ENCODE peak calls at places on chromosomes 13 and 19, in ten cellular contexts. One of them, this sample, is unnamed.

GRCh38 chr13:35771898-35772297 is 295.4 kb upstream of the MAB21L1 start:
- DNase-seq in HT1080: peak
- DNase-seq in neuronal stem cell: no peak
- DNase-seq in HS-27A: peak
- DNase-seq in iPS-NIHi11: peak
- DNase-seq in T follicular helper cell: no peak
- DNase-seq in anterior cingulate cortex: no peak
- DNase-seq in progenitor cell of endocrine pancreas: no peak
- DNase-seq in stimulated activated CD8-positive, alpha-beta memory T cell treated with anti-CD3 and anti-CD28 coated beads, Interleukin-15, amount 100 ng/mL, for 1 hour: no peak
- DNase-seq in activated CD4-positive, alpha-beta T cell treated with anti-CD3 and anti-CD28 coated beads, Interleukin-2, amount 50 U/mL, for 24 hours: no peak
- DNase-seq in this sample: no peak

GRCh38 chr13:75769141-75769905 is 133.2 kb downstream of the LMO7 start:
- DNase-seq in iPS-NIHi11: no peak
- DNase-seq in HT1080: no peak
- DNase-seq in neuronal stem cell: no peak
- DNase-seq in T follicular helper cell: no peak
- DNase-seq in stimulated activated CD8-positive, alpha-beta memory T cell treated with anti-CD3 and anti-CD28 coated beads, Interleukin-15, amount 100 ng/mL, for 1 hour: no peak
- DNase-seq in HS-27A: no peak
- DNase-seq in anterior cingulate cortex: no peak
- DNase-seq in progenitor cell of endocrine pancreas: no peak
- DNase-seq in activated CD4-positive, alpha-beta T cell treated with anti-CD3 and anti-CD28 coated beads, Interleukin-2, amount 50 U/mL, for 24 hours: no peak
- DNase-seq in this sample: no peak

GRCh38 chr19:46931197-46931596 is 70.4 kb downstream of the ARHGAP35 start:
- DNase-seq in anterior cingulate cortex: peak
- DNase-seq in T follicular helper cell: no peak
- DNase-seq in progenitor cell of endocrine pancreas: no peak
- DNase-seq in activated CD4-positive, alpha-beta T cell treated with anti-CD3 and anti-CD28 coated beads, Interleukin-2, amount 50 U/mL, for 24 hours: no peak
- DNase-seq in iPS-NIHi11: no peak
- DNase-seq in neuronal stem cell: no peak
- DNase-seq in HS-27A: no peak
- DNase-seq in stimulated activated CD8-positive, alpha-beta memory T cell treated with anti-CD3 and anti-CD28 coated beads, Interleukin-15, amount 100 ng/mL, for 1 hour: no peak
- DNase-seq in HT1080: no peak
- DNase-seq in this sample: no peak

GRCh38 chr13:111893607-111894443 is 173.1 kb upstream of the SOX1 start:
- DNase-seq in iPS-NIHi11: no peak
- DNase-seq in activated CD4-positive, alpha-beta T cell treated with anti-CD3 and anti-CD28 coated beads, Interleukin-2, amount 50 U/mL, for 24 hours: no peak
- DNase-seq in progenitor cell of endocrine pancreas: peak
- DNase-seq in stimulated activated CD8-positive, alpha-beta memory T cell treated with anti-CD3 and anti-CD28 coated beads, Interleukin-15, amount 100 ng/mL, for 1 hour: no peak
- DNase-seq in neuronal stem cell: peak
- DNase-seq in T follicular helper cell: no peak
- DNase-seq in anterior cingulate cortex: no peak
- DNase-seq in HT1080: no peak
- DNase-seq in HS-27A: no peak
- DNase-seq in this sample: no peak

GRCh38 chr19:1672038-1672768 is 19.8 kb upstream of the TCF3 start:
- DNase-seq in neuronal stem cell: no peak
- DNase-seq in T follicular helper cell: peak
- DNase-seq in iPS-NIHi11: peak
- DNase-seq in HT1080: no peak
- DNase-seq in stimulated activated CD8-positive, alpha-beta memory T cell treated with anti-CD3 and anti-CD28 coated beads, Interleukin-15, amount 100 ng/mL, for 1 hour: no peak
- DNase-seq in HS-27A: no peak
- DNase-seq in progenitor cell of endocrine pancreas: no peak
- DNase-seq in anterior cingulate cortex: no peak
- DNase-seq in activated CD4-positive, alpha-beta T cell treated with anti-CD3 and anti-CD28 coated beads, Interleukin-2, amount 50 U/mL, for 24 hours: peak
- DNase-seq in this sample: no peak

GRCh38 chr19:39409886-39410619 is 2.4 kb upstream of the PLEKHG2 start:
- DNase-seq in anterior cingulate cortex: no peak
- DNase-seq in T follicular helper cell: peak
- DNase-seq in activated CD4-positive, alpha-beta T cell treated with anti-CD3 and anti-CD28 coated beads, Interleukin-2, amount 50 U/mL, for 24 hours: no peak
- DNase-seq in neuronal stem cell: no peak
- DNase-seq in iPS-NIHi11: no peak
- DNase-seq in HT1080: no peak
- DNase-seq in HS-27A: no peak
- DNase-seq in stimulated activated CD8-positive, alpha-beta memory T cell treated with anti-CD3 and anti-CD28 coated beads, Interleukin-15, amount 100 ng/mL, for 1 hour: no peak
- DNase-seq in progenitor cell of endocrine pancreas: no peak
- DNase-seq in this sample: no peak

GRCh38 chr19:18735324-18735723 is 51.8 kb downstream of the CRTC1 start:
- DNase-seq in HS-27A: no peak
- DNase-seq in anterior cingulate cortex: no peak
- DNase-seq in stimulated activated CD8-positive, alpha-beta memory T cell treated with anti-CD3 and anti-CD28 coated beads, Interleukin-15, amount 100 ng/mL, for 1 hour: no peak
- DNase-seq in iPS-NIHi11: no peak
- DNase-seq in activated CD4-positive, alpha-beta T cell treated with anti-CD3 and anti-CD28 coated beads, Interleukin-2, amount 50 U/mL, for 24 hours: no peak
- DNase-seq in neuronal stem cell: no peak
- DNase-seq in progenitor cell of endocrine pancreas: no peak
- DNase-seq in HT1080: no peak
- DNase-seq in T follicular helper cell: no peak
- DNase-seq in this sample: no peak

GRCh38 chr19:21610341-21610740 is 104.9 kb downstream of the ZNF429 start:
- DNase-seq in activated CD4-positive, alpha-beta T cell treated with anti-CD3 and anti-CD28 coated beads, Interleukin-2, amount 50 U/mL, for 24 hours: no peak
- DNase-seq in progenitor cell of endocrine pancreas: no peak
- DNase-seq in T follicular helper cell: no peak
- DNase-seq in stimulated activated CD8-positive, alpha-beta memory T cell treated with anti-CD3 and anti-CD28 coated beads, Interleukin-15, amount 100 ng/mL, for 1 hour: no peak
- DNase-seq in anterior cingulate cortex: no peak
- DNase-seq in iPS-NIHi11: no peak
- DNase-seq in neuronal stem cell: no peak
- DNase-seq in HT1080: no peak
- DNase-seq in HS-27A: no peak
- DNase-seq in this sample: no peak

GRCh38 chr19:4759388-4760284 is 31.9 kb upstream of the FEM1A start:
- DNase-seq in neuronal stem cell: peak
- DNase-seq in progenitor cell of endocrine pancreas: peak
- DNase-seq in HS-27A: no peak
- DNase-seq in T follicular helper cell: peak
- DNase-seq in stimulated activated CD8-positive, alpha-beta memory T cell treated with anti-CD3 and anti-CD28 coated beads, Interleukin-15, amount 100 ng/mL, for 1 hour: peak
- DNase-seq in anterior cingulate cortex: peak
- DNase-seq in iPS-NIHi11: peak
- DNase-seq in HT1080: peak
- DNase-seq in activated CD4-positive, alpha-beta T cell treated with anti-CD3 and anti-CD28 coated beads, Interleukin-2, amount 50 U/mL, for 24 hours: peak
- DNase-seq in this sample: peak

GRCh38 chr19:17836530-17836929 is 11.3 kb downstream of the JAK3 start:
- DNase-seq in stimulated activated CD8-positive, alpha-beta memory T cell treated with anti-CD3 and anti-CD28 coated beads, Interleukin-15, amount 100 ng/mL, for 1 hour: no peak
- DNase-seq in progenitor cell of endocrine pancreas: no peak
- DNase-seq in HS-27A: no peak
- DNase-seq in neuronal stem cell: no peak
- DNase-seq in iPS-NIHi11: no peak
- DNase-seq in HT1080: no peak
- DNase-seq in anterior cingulate cortex: no peak
- DNase-seq in T follicular helper cell: no peak
- DNase-seq in activated CD4-positive, alpha-beta T cell treated with anti-CD3 and anti-CD28 coated beads, Interleukin-2, amount 50 U/mL, for 24 hours: no peak
- DNase-seq in this sample: no peak

GRCh38 chr19:42420055-42420544 is 7.1 kb downstream of the LIPE start:
- DNase-seq in T follicular helper cell: peak
- DNase-seq in anterior cingulate cortex: no peak
- DNase-seq in neuronal stem cell: no peak
- DNase-seq in stimulated activated CD8-positive, alpha-beta memory T cell treated with anti-CD3 and anti-CD28 coated beads, Interleukin-15, amount 100 ng/mL, for 1 hour: peak
- DNase-seq in activated CD4-positive, alpha-beta T cell treated with anti-CD3 and anti-CD28 coated beads, Interleukin-2, amount 50 U/mL, for 24 hours: peak
- DNase-seq in HT1080: peak
- DNase-seq in HS-27A: no peak
- DNase-seq in iPS-NIHi11: peak
- DNase-seq in progenitor cell of endocrine pancreas: no peak
- DNase-seq in this sample: no peak

GRCh38 chr13:36251528-36251927 is 37.2 kb upstream of the SOHLH2 start:
- DNase-seq in iPS-NIHi11: no peak
- DNase-seq in HS-27A: no peak
- DNase-seq in anterior cingulate cortex: no peak
- DNase-seq in stimulated activated CD8-positive, alpha-beta memory T cell treated with anti-CD3 and anti-CD28 coated beads, Interleukin-15, amount 100 ng/mL, for 1 hour: no peak
- DNase-seq in neuronal stem cell: no peak
- DNase-seq in HT1080: no peak
- DNase-seq in activated CD4-positive, alpha-beta T cell treated with anti-CD3 and anti-CD28 coated beads, Interleukin-2, amount 50 U/mL, for 24 hours: no peak
- DNase-seq in T follicular helper cell: no peak
- DNase-seq in progenitor cell of endocrine pancreas: no peak
- DNase-seq in this sample: no peak

GRCh38 chr13:98664047-98664446 is 87.1 kb upstream of the STK24 start:
- DNase-seq in anterior cingulate cortex: no peak
- DNase-seq in progenitor cell of endocrine pancreas: no peak
- DNase-seq in activated CD4-positive, alpha-beta T cell treated with anti-CD3 and anti-CD28 coated beads, Interleukin-2, amount 50 U/mL, for 24 hours: peak
- DNase-seq in stimulated activated CD8-positive, alpha-beta memory T cell treated with anti-CD3 and anti-CD28 coated beads, Interleukin-15, amount 100 ng/mL, for 1 hour: no peak
- DNase-seq in iPS-NIHi11: no peak
- DNase-seq in T follicular helper cell: no peak
- DNase-seq in neuronal stem cell: no peak
- DNase-seq in HT1080: peak
- DNase-seq in HS-27A: no peak
- DNase-seq in this sample: no peak

GRCh38 chr13:105184221-105184620 is 1351.2 kb downstream of the EFNB2 start:
- DNase-seq in progenitor cell of endocrine pancreas: no peak
- DNase-seq in neuronal stem cell: no peak
- DNase-seq in stimulated activated CD8-positive, alpha-beta memory T cell treated with anti-CD3 and anti-CD28 coated beads, Interleukin-15, amount 100 ng/mL, for 1 hour: no peak
- DNase-seq in activated CD4-positive, alpha-beta T cell treated with anti-CD3 and anti-CD28 coated beads, Interleukin-2, amount 50 U/mL, for 24 hours: no peak
- DNase-seq in iPS-NIHi11: no peak
- DNase-seq in HS-27A: no peak
- DNase-seq in T follicular helper cell: no peak
- DNase-seq in anterior cingulate cortex: no peak
- DNase-seq in HT1080: no peak
- DNase-seq in this sample: no peak

GRCh38 chr13:78638216-78638615 is 20.7 kb downstream of the OBI1 start:
- DNase-seq in T follicular helper cell: no peak
- DNase-seq in stimulated activated CD8-positive, alpha-beta memory T cell treated with anti-CD3 and anti-CD28 coated beads, Interleukin-15, amount 100 ng/mL, for 1 hour: no peak
- DNase-seq in iPS-NIHi11: no peak
- DNase-seq in activated CD4-positive, alpha-beta T cell treated with anti-CD3 and anti-CD28 coated beads, Interleukin-2, amount 50 U/mL, for 24 hours: no peak
- DNase-seq in neuronal stem cell: no peak
- DNase-seq in progenitor cell of endocrine pancreas: no peak
- DNase-seq in HT1080: no peak
- DNase-seq in HS-27A: no peak
- DNase-seq in anterior cingulate cortex: no peak
- DNase-seq in this sample: no peak

GRCh38 chr19:55365922-55366321 is 2.9 kb upstream of the GARIN5B start:
- DNase-seq in T follicular helper cell: no peak
- DNase-seq in iPS-NIHi11: no peak
- DNase-seq in HS-27A: no peak
- DNase-seq in anterior cingulate cortex: no peak
- DNase-seq in stimulated activated CD8-positive, alpha-beta memory T cell treated with anti-CD3 and anti-CD28 coated beads, Interleukin-15, amount 100 ng/mL, for 1 hour: no peak
- DNase-seq in progenitor cell of endocrine pancreas: no peak
- DNase-seq in activated CD4-positive, alpha-beta T cell treated with anti-CD3 and anti-CD28 coated beads, Interleukin-2, amount 50 U/mL, for 24 hours: no peak
- DNase-seq in neuronal stem cell: no peak
- DNase-seq in HT1080: no peak
- DNase-seq in this sample: no peak

GRCh38 chr19:56105090-56105701 is 15.9 kb downstream of the ZNF787 start:
- DNase-seq in neuronal stem cell: peak
- DNase-seq in HS-27A: no peak
- DNase-seq in T follicular helper cell: peak
- DNase-seq in activated CD4-positive, alpha-beta T cell treated with anti-CD3 and anti-CD28 coated beads, Interleukin-2, amount 50 U/mL, for 24 hours: no peak
- DNase-seq in anterior cingulate cortex: peak
- DNase-seq in iPS-NIHi11: peak
- DNase-seq in HT1080: no peak
- DNase-seq in stimulated activated CD8-positive, alpha-beta memory T cell treated with anti-CD3 and anti-CD28 coated beads, Interleukin-15, amount 100 ng/mL, for 1 hour: peak
- DNase-seq in progenitor cell of endocrine pancreas: peak
- DNase-seq in this sample: no peak

GRCh38 chr13:108996430-108996829 is 367.0 kb downstream of the MYO16 start:
- DNase-seq in anterior cingulate cortex: no peak
- DNase-seq in progenitor cell of endocrine pancreas: no peak
- DNase-seq in activated CD4-positive, alpha-beta T cell treated with anti-CD3 and anti-CD28 coated beads, Interleukin-2, amount 50 U/mL, for 24 hours: no peak
- DNase-seq in stimulated activated CD8-positive, alpha-beta memory T cell treated with anti-CD3 and anti-CD28 coated beads, Interleukin-15, amount 100 ng/mL, for 1 hour: no peak
- DNase-seq in HT1080: no peak
- DNase-seq in T follicular helper cell: no peak
- DNase-seq in HS-27A: no peak
- DNase-seq in neuronal stem cell: no peak
- DNase-seq in iPS-NIHi11: no peak
- DNase-seq in this sample: no peak

GRCh38 chr19:35346193-35347052 is 1.3 kb upstream of the FFAR1 start:
- DNase-seq in anterior cingulate cortex: no peak
- DNase-seq in HT1080: no peak
- DNase-seq in neuronal stem cell: no peak
- DNase-seq in HS-27A: no peak
- DNase-seq in activated CD4-positive, alpha-beta T cell treated with anti-CD3 and anti-CD28 coated beads, Interleukin-2, amount 50 U/mL, for 24 hours: no peak
- DNase-seq in stimulated activated CD8-positive, alpha-beta memory T cell treated with anti-CD3 and anti-CD28 coated beads, Interleukin-15, amount 100 ng/mL, for 1 hour: peak
- DNase-seq in T follicular helper cell: peak
- DNase-seq in iPS-NIHi11: no peak
- DNase-seq in progenitor cell of endocrine pancreas: no peak
- DNase-seq in this sample: no peak

This sample was measured in esophagus squamous epithelium.